ENCODE peak calls at places on chromosomes 16 and 17, in four cellular contexts. One of them, this sample, is unnamed.

GRCh38 chr17:81539961-81540675 is 11.9 kb downstream of the FSCN2 start:
- DNase-seq in AG09319: no peak
- DNase-seq in tibial nerve: no peak
- DNase-seq in activated T-helper 1 cell treated with anti-CD3 and anti-CD28 coated beads, Interleukin-2, amount 50 U/mL, for 16 hours: no peak
- DNase-seq in this sample: no peak

GRCh38 chr16:63365665-63366064 is 1329.4 kb upstream of the CDH8 start:
- DNase-seq in tibial nerve: no peak
- DNase-seq in activated T-helper 1 cell treated with anti-CD3 and anti-CD28 coated beads, Interleukin-2, amount 50 U/mL, for 16 hours: no peak
- DNase-seq in AG09319: no peak
- DNase-seq in this sample: no peak

GRCh38 chr17:9253308-9253707 is 232.0 kb downstream of the NTN1 start:
- DNase-seq in tibial nerve: no peak
- DNase-seq in activated T-helper 1 cell treated with anti-CD3 and anti-CD28 coated beads, Interleukin-2, amount 50 U/mL, for 16 hours: no peak
- DNase-seq in AG09319: no peak
- DNase-seq in this sample: no peak

GRCh38 chr17:64572682-64573154 is 65.9 kb downstream of the CEP95 start:
- DNase-seq in tibial nerve: no peak
- DNase-seq in AG09319: no peak
- DNase-seq in activated T-helper 1 cell treated with anti-CD3 and anti-CD28 coated beads, Interleukin-2, amount 50 U/mL, for 16 hours: no peak
- DNase-seq in this sample: no peak

GRCh38 chr16:22321340-22322001 is 24.3 kb downstream of the POLR3E start:
- DNase-seq in tibial nerve: peak
- DNase-seq in activated T-helper 1 cell treated with anti-CD3 and anti-CD28 coated beads, Interleukin-2, amount 50 U/mL, for 16 hours: peak
- DNase-seq in AG09319: peak
- DNase-seq in this sample: peak

GRCh38 chr17:8469964-8470363 is 34.3 kb downstream of the NDEL1 start:
- DNase-seq in activated T-helper 1 cell treated with anti-CD3 and anti-CD28 coated beads, Interleukin-2, amount 50 U/mL, for 16 hours: no peak
- DNase-seq in tibial nerve: no peak
- DNase-seq in AG09319: no peak
- DNase-seq in this sample: no peak

GRCh38 chr17:50691550-50692447 is 15.9 kb downstream of the ANKRD40 start:
- DNase-seq in AG09319: no peak
- DNase-seq in activated T-helper 1 cell treated with anti-CD3 and anti-CD28 coated beads, Interleukin-2, amount 50 U/mL, for 16 hours: no peak
- DNase-seq in tibial nerve: no peak
- DNase-seq in this sample: no peak

GRCh38 chr17:57892820-57893595 is 43.2 kb upstream of the MRPS23 start:
- DNase-seq in AG09319: peak
- DNase-seq in tibial nerve: peak
- DNase-seq in activated T-helper 1 cell treated with anti-CD3 and anti-CD28 coated beads, Interleukin-2, amount 50 U/mL, for 16 hours: no peak
- DNase-seq in this sample: no peak

GRCh38 chr16:11182381-11182780 is 73.6 kb downstream of the SOCS1 start:
- DNase-seq in activated T-helper 1 cell treated with anti-CD3 and anti-CD28 coated beads, Interleukin-2, amount 50 U/mL, for 16 hours: no peak
- DNase-seq in AG09319: no peak
- DNase-seq in tibial nerve: no peak
- DNase-seq in this sample: no peak

GRCh38 chr17:31726980-31727427 is 132.0 kb downstream of the COPRS start:
- DNase-seq in tibial nerve: no peak
- DNase-seq in AG09319: no peak
- DNase-seq in activated T-helper 1 cell treated with anti-CD3 and anti-CD28 coated beads, Interleukin-2, amount 50 U/mL, for 16 hours: no peak
- DNase-seq in this sample: no peak

GRCh38 chr16:57329718-57330327 is 28.8 kb upstream of the CCL22 start:
- DNase-seq in activated T-helper 1 cell treated with anti-CD3 and anti-CD28 coated beads, Interleukin-2, amount 50 U/mL, for 16 hours: no peak
- DNase-seq in AG09319: no peak
- DNase-seq in tibial nerve: no peak
- DNase-seq in this sample: no peak

GRCh38 chr17:71360301-71360700 is 760.5 kb upstream of the SOX9 start:
- DNase-seq in AG09319: no peak
- DNase-seq in tibial nerve: no peak
- DNase-seq in activated T-helper 1 cell treated with anti-CD3 and anti-CD28 coated beads, Interleukin-2, amount 50 U/mL, for 16 hours: no peak
- DNase-seq in this sample: no peak

GRCh38 chr16:66304961-66305360 is 61.5 kb upstream of the CDH5 start:
- DNase-seq in activated T-helper 1 cell treated with anti-CD3 and anti-CD28 coated beads, Interleukin-2, amount 50 U/mL, for 16 hours: no peak
- DNase-seq in tibial nerve: no peak
- DNase-seq in AG09319: no peak
- DNase-seq in this sample: no peak

GRCh38 chr16:85123891-85124635 is 11.8 kb upstream of the CIBAR2 start:
- DNase-seq in activated T-helper 1 cell treated with anti-CD3 and anti-CD28 coated beads, Interleukin-2, amount 50 U/mL, for 16 hours: no peak
- DNase-seq in AG09319: peak
- DNase-seq in tibial nerve: no peak
- DNase-seq in this sample: no peak

GRCh38 chr16:89922884-89923639 is at the start of gene TUBB3:
- DNase-seq in AG09319: peak
- DNase-seq in tibial nerve: no peak
- DNase-seq in activated T-helper 1 cell treated with anti-CD3 and anti-CD28 coated beads, Interleukin-2, amount 50 U/mL, for 16 hours: no peak
- DNase-seq in this sample: peak

GRCh38 chr17:30237296-30238002 is 2.0 kb upstream of the SLC6A4 start:
- DNase-seq in activated T-helper 1 cell treated with anti-CD3 and anti-CD28 coated beads, Interleukin-2, amount 50 U/mL, for 16 hours: no peak
- DNase-seq in tibial nerve: no peak
- DNase-seq in AG09319: no peak
- DNase-seq in this sample: no peak

This sample was measured in D721Med.